ENCODE peak calls at places on chromosome 21, in seven cellular contexts. One of them, this sample, is unnamed.

GRCh38 chr21:45973475-45974072 is 8.0 kb upstream of the COL6A1 start:
- DNase-seq in GM23338: peak
- DNase-seq in body of pancreas: peak
- DNase-seq in brain microvascular endothelial cell: peak
- DNase-seq in right lobe of liver: no peak
- DNase-seq in lower lobe of right lung: peak
- DNase-seq in kidney epithelial cell: no peak
- DNase-seq in this sample: no peak

GRCh38 chr21:43976661-43977060 is 35.4 kb upstream of the TRAPPC10 start:
- DNase-seq in GM23338: no peak
- DNase-seq in body of pancreas: no peak
- DNase-seq in brain microvascular endothelial cell: no peak
- DNase-seq in right lobe of liver: no peak
- DNase-seq in lower lobe of right lung: no peak
- DNase-seq in kidney epithelial cell: no peak
- DNase-seq in this sample: no peak

GRCh38 chr21:44920694-44921604 is at the start of gene ITGB2:
- DNase-seq in GM23338: peak
- DNase-seq in body of pancreas: no peak
- DNase-seq in brain microvascular endothelial cell: no peak
- DNase-seq in right lobe of liver: peak
- DNase-seq in lower lobe of right lung: peak
- DNase-seq in kidney epithelial cell: no peak
- DNase-seq in this sample: no peak

GRCh38 chr21:33855190-33855589 is 60.4 kb downstream of the ATP5PO start:
- DNase-seq in GM23338: peak
- DNase-seq in body of pancreas: no peak
- DNase-seq in brain microvascular endothelial cell: no peak
- DNase-seq in right lobe of liver: no peak
- DNase-seq in lower lobe of right lung: no peak
- DNase-seq in kidney epithelial cell: no peak
- DNase-seq in this sample: no peak

GRCh38 chr21:18499761-18500376 is 96.3 kb upstream of the TMPRSS15 start:
- DNase-seq in GM23338: peak
- DNase-seq in body of pancreas: peak
- DNase-seq in brain microvascular endothelial cell: peak
- DNase-seq in right lobe of liver: no peak
- DNase-seq in lower lobe of right lung: no peak
- DNase-seq in kidney epithelial cell: no peak
- DNase-seq in this sample: no peak

GRCh38 chr21:36699026-36699545 is at the start of gene SIM2:
- DNase-seq in GM23338: peak
- DNase-seq in body of pancreas: no peak
- DNase-seq in brain microvascular endothelial cell: no peak
- DNase-seq in right lobe of liver: peak
- DNase-seq in lower lobe of right lung: no peak
- DNase-seq in kidney epithelial cell: no peak
- DNase-seq in this sample: no peak

GRCh38 chr21:8993943-8994639 is 1527.3 kb upstream of the TPTE start:
- DNase-seq in GM23338: peak
- DNase-seq in body of pancreas: no peak
- DNase-seq in brain microvascular endothelial cell: no peak
- DNase-seq in right lobe of liver: no peak
- DNase-seq in lower lobe of right lung: no peak
- DNase-seq in kidney epithelial cell: no peak
- DNase-seq in this sample: no peak

GRCh38 chr21:36321325-36322082 is 1.5 kb downstream of the MORC3 start:
- DNase-seq in GM23338: peak
- DNase-seq in body of pancreas: peak
- DNase-seq in brain microvascular endothelial cell: peak
- DNase-seq in right lobe of liver: no peak
- DNase-seq in lower lobe of right lung: no peak
- DNase-seq in kidney epithelial cell: no peak
- DNase-seq in this sample: no peak

GRCh38 chr21:36337099-36337509 is 17.1 kb downstream of the MORC3 start:
- DNase-seq in GM23338: no peak
- DNase-seq in body of pancreas: no peak
- DNase-seq in brain microvascular endothelial cell: peak
- DNase-seq in right lobe of liver: no peak
- DNase-seq in lower lobe of right lung: no peak
- DNase-seq in kidney epithelial cell: no peak
- DNase-seq in this sample: no peak

GRCh38 chr21:33514234-33514633 is 22.7 kb upstream of the DNAJC28 start:
- DNase-seq in GM23338: no peak
- DNase-seq in body of pancreas: no peak
- DNase-seq in brain microvascular endothelial cell: no peak
- DNase-seq in right lobe of liver: no peak
- DNase-seq in lower lobe of right lung: no peak
- DNase-seq in kidney epithelial cell: no peak
- DNase-seq in this sample: no peak

GRCh38 chr21:45940621-45941337 is 40.8 kb upstream of the COL6A1 start:
- DNase-seq in GM23338: no peak
- DNase-seq in body of pancreas: no peak
- DNase-seq in brain microvascular endothelial cell: no peak
- DNase-seq in right lobe of liver: no peak
- DNase-seq in lower lobe of right lung: no peak
- DNase-seq in kidney epithelial cell: no peak
- DNase-seq in this sample: no peak

GRCh38 chr21:33674226-33674625 is 31.9 kb downstream of the ITSN1 start:
- DNase-seq in GM23338: no peak
- DNase-seq in body of pancreas: no peak
- DNase-seq in brain microvascular endothelial cell: no peak
- DNase-seq in right lobe of liver: no peak
- DNase-seq in lower lobe of right lung: no peak
- DNase-seq in kidney epithelial cell: no peak
- DNase-seq in this sample: no peak

GRCh38 chr21:44455524-44456206 is 355 bp downstream of the LRRC3 start:
- DNase-seq in GM23338: peak
- DNase-seq in body of pancreas: peak
- DNase-seq in brain microvascular endothelial cell: no peak
- DNase-seq in right lobe of liver: peak
- DNase-seq in lower lobe of right lung: peak
- DNase-seq in kidney epithelial cell: no peak
- DNase-seq in this sample: no peak

GRCh38 chr21:15063821-15064575 is 802 bp downstream of the NRIP1 start:
- DNase-seq in GM23338: peak
- DNase-seq in body of pancreas: peak
- DNase-seq in brain microvascular endothelial cell: peak
- DNase-seq in right lobe of liver: peak
- DNase-seq in lower lobe of right lung: peak
- DNase-seq in kidney epithelial cell: no peak
- DNase-seq in this sample: no peak

GRCh38 chr21:17003763-17004373 is 509.0 kb upstream of the CXADR start:
- DNase-seq in GM23338: no peak
- DNase-seq in body of pancreas: no peak
- DNase-seq in brain microvascular endothelial cell: peak
- DNase-seq in right lobe of liver: no peak
- DNase-seq in lower lobe of right lung: no peak
- DNase-seq in kidney epithelial cell: no peak
- DNase-seq in this sample: no peak

GRCh38 chr21:37783016-37783415 is 133.2 kb downstream of the KCNJ6 start:
- DNase-seq in GM23338: no peak
- DNase-seq in body of pancreas: no peak
- DNase-seq in brain microvascular endothelial cell: peak
- DNase-seq in right lobe of liver: no peak
- DNase-seq in lower lobe of right lung: no peak
- DNase-seq in kidney epithelial cell: no peak
- DNase-seq in this sample: no peak

GRCh38 chr21:36428789-36429671 is 43.8 kb downstream of the CHAF1B start:
- DNase-seq in GM23338: no peak
- DNase-seq in body of pancreas: no peak
- DNase-seq in brain microvascular endothelial cell: no peak
- DNase-seq in right lobe of liver: no peak
- DNase-seq in lower lobe of right lung: no peak
- DNase-seq in kidney epithelial cell: peak
- DNase-seq in this sample: no peak

GRCh38 chr21:21029159-21029558 is 30.9 kb downstream of the NCAM2 start:
- DNase-seq in GM23338: peak
- DNase-seq in body of pancreas: no peak
- DNase-seq in brain microvascular endothelial cell: no peak
- DNase-seq in right lobe of liver: no peak
- DNase-seq in lower lobe of right lung: no peak
- DNase-seq in kidney epithelial cell: no peak
- DNase-seq in this sample: no peak

GRCh38 chr21:17495680-17496079 is 17.2 kb upstream of the CXADR start:
- DNase-seq in GM23338: no peak
- DNase-seq in body of pancreas: no peak
- DNase-seq in brain microvascular endothelial cell: no peak
- DNase-seq in right lobe of liver: no peak
- DNase-seq in lower lobe of right lung: no peak
- DNase-seq in kidney epithelial cell: no peak
- DNase-seq in this sample: no peak

GRCh38 chr21:16709866-16710550 is 802.8 kb upstream of the CXADR start:
- DNase-seq in GM23338: peak
- DNase-seq in body of pancreas: no peak
- DNase-seq in brain microvascular endothelial cell: peak
- DNase-seq in right lobe of liver: no peak
- DNase-seq in lower lobe of right lung: no peak
- DNase-seq in kidney epithelial cell: no peak
- DNase-seq in this sample: no peak

GRCh38 chr21:44314128-44314527 is 14.3 kb downstream of the PFKL start:
- DNase-seq in GM23338: no peak
- DNase-seq in body of pancreas: no peak
- DNase-seq in brain microvascular endothelial cell: no peak
- DNase-seq in right lobe of liver: no peak
- DNase-seq in lower lobe of right lung: no peak
- DNase-seq in kidney epithelial cell: no peak
- DNase-seq in this sample: no peak

DNA sequence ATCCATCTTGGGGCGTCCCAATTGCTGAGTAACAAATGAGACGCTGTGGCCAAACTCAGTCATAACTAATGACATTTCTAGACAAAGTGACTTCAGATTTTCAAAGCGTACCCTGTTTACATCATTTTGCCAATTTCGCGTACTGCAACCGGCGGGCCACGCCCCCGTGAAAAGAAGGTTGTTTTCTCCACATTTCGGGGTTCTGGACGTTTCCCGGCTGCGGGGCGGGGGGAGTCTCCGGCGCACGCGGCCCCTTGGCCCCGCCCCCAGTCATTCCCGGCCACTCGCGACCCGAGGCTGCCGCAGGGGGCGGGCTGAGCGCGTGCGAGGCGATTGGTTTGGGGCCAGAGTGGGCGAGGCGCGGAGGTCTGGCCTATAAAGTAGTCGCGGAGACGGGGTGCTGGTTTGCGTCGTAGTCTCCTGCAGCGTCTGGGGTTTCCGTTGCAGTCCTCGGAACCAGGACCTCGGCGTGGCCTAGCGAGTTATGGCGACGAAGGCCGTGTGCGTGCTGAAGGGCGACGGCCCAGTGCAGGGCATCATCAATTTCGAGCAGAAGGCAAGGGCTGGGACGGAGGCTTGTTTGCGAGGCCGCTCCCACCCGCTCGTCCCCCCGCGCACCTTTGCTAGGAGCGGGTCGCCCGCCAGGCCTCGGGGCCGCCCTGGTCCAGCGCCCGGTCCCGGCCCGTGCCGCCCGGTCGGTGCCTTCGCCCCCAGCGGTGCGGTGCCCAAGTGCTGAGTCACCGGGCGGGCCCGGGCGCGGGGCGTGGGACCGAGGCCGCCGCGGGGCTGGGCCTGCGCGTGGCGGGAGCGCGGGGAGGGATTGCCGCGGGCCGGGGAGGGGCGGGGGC is at the start of gene SOD1:
- DNase-seq in GM23338: peak
- DNase-seq in body of pancreas: peak
- DNase-seq in brain microvascular endothelial cell: peak
- DNase-seq in right lobe of liver: peak
- DNase-seq in lower lobe of right lung: peak
- DNase-seq in kidney epithelial cell: peak
- DNase-seq in this sample: peak
- TF ChIP-seq CTCF in GM23338: no peak
- TF ChIP-seq CTCF in body of pancreas: peak
- TF ChIP-seq CTCF in brain microvascular endothelial cell: no peak
- TF ChIP-seq CTCF in right lobe of liver: peak
- TF ChIP-seq CTCF in lower lobe of right lung: peak
- TF ChIP-seq CTCF in kidney epithelial cell: no peak
- TF ChIP-seq CTCF in this sample: peak

GRCh38 chr21:39346671-39347327 is 2.1 kb downstream of the HMGN1 start:
- DNase-seq in GM23338: no peak
- DNase-seq in body of pancreas: no peak
- DNase-seq in brain microvascular endothelial cell: no peak
- DNase-seq in right lobe of liver: no peak
- DNase-seq in lower lobe of right lung: no peak
- DNase-seq in kidney epithelial cell: no peak
- DNase-seq in this sample: no peak
- H3K4me3 ChIP-seq in GM23338: peak
- H3K4me3 ChIP-seq in body of pancreas: no peak
- H3K4me3 ChIP-seq in brain microvascular endothelial cell: peak
- H3K4me3 ChIP-seq in right lobe of liver: no peak
- H3K4me3 ChIP-seq in lower lobe of right lung: peak
- H3K4me3 ChIP-seq in kidney epithelial cell: peak
- H3K4me3 ChIP-seq in this sample: peak

GRCh38 chr21:41928621-41929220 is 25.1 kb downstream of the C2CD2 start:
- DNase-seq in GM23338: no peak
- DNase-seq in body of pancreas: no peak
- DNase-seq in brain microvascular endothelial cell: no peak
- DNase-seq in right lobe of liver: no peak
- DNase-seq in lower lobe of right lung: no peak
- DNase-seq in kidney epithelial cell: no peak
- DNase-seq in this sample: no peak
- TF ChIP-seq CTCF in GM23338: no peak
- TF ChIP-seq CTCF in body of pancreas: no peak
- TF ChIP-seq CTCF in brain microvascular endothelial cell: no peak
- TF ChIP-seq CTCF in right lobe of liver: no peak
- TF ChIP-seq CTCF in lower lobe of right lung: no peak
- TF ChIP-seq CTCF in kidney epithelial cell: no peak
- TF ChIP-seq CTCF in this sample: no peak

GRCh38 chr21:27477321-27477720 is 510.4 kb upstream of the ADAMTS5 start:
- DNase-seq in GM23338: no peak
- DNase-seq in body of pancreas: no peak
- DNase-seq in brain microvascular endothelial cell: no peak
- DNase-seq in right lobe of liver: no peak
- DNase-seq in lower lobe of right lung: no peak
- DNase-seq in kidney epithelial cell: no peak
- DNase-seq in this sample: no peak
- H3K4me3 ChIP-seq in GM23338: no peak
- H3K4me3 ChIP-seq in body of pancreas: no peak
- H3K4me3 ChIP-seq in brain microvascular endothelial cell: no peak
- H3K4me3 ChIP-seq in right lobe of liver: no peak
- H3K4me3 ChIP-seq in lower lobe of right lung: no peak
- H3K4me3 ChIP-seq in kidney epithelial cell: no peak
- H3K4me3 ChIP-seq in this sample: no peak

GRCh38 chr21:42252778-42253340 is 33.9 kb downstream of the ABCG1 start:
- DNase-seq in GM23338: no peak
- DNase-seq in body of pancreas: peak
- DNase-seq in brain microvascular endothelial cell: no peak
- DNase-seq in right lobe of liver: peak
- DNase-seq in lower lobe of right lung: peak
- DNase-seq in kidney epithelial cell: no peak
- DNase-seq in this sample: no peak

GRCh38 chr21:42251654-42252053 is 32.7 kb downstream of the ABCG1 start:
- DNase-seq in GM23338: no peak
- DNase-seq in body of pancreas: no peak
- DNase-seq in brain microvascular endothelial cell: no peak
- DNase-seq in right lobe of liver: peak
- DNase-seq in lower lobe of right lung: peak
- DNase-seq in kidney epithelial cell: no peak
- DNase-seq in this sample: no peak

GRCh38 chr21:42252267-42252666 is 33.3 kb downstream of the ABCG1 start:
- DNase-seq in GM23338: no peak
- DNase-seq in body of pancreas: no peak
- DNase-seq in brain microvascular endothelial cell: no peak
- DNase-seq in right lobe of liver: peak
- DNase-seq in lower lobe of right lung: peak
- DNase-seq in kidney epithelial cell: no peak
- DNase-seq in this sample: no peak

GRCh38 chr21:42248783-42249597 is 30.1 kb downstream of the ABCG1 start:
- DNase-seq in GM23338: no peak
- DNase-seq in body of pancreas: no peak
- DNase-seq in brain microvascular endothelial cell: no peak
- DNase-seq in right lobe of liver: no peak
- DNase-seq in lower lobe of right lung: peak
- DNase-seq in kidney epithelial cell: no peak
- DNase-seq in this sample: no peak

GRCh38 chr21:42250422-42251403 is 31.8 kb downstream of the ABCG1 start:
- DNase-seq in GM23338: no peak
- DNase-seq in body of pancreas: no peak
- DNase-seq in brain microvascular endothelial cell: no peak
- DNase-seq in right lobe of liver: peak
- DNase-seq in lower lobe of right lung: peak
- DNase-seq in kidney epithelial cell: no peak
- DNase-seq in this sample: no peak
- TF ChIP-seq CTCF in GM23338: no peak
- TF ChIP-seq CTCF in body of pancreas: no peak
- TF ChIP-seq CTCF in brain microvascular endothelial cell: no peak
- TF ChIP-seq CTCF in right lobe of liver: no peak
- TF ChIP-seq CTCF in lower lobe of right lung: no peak
- TF ChIP-seq CTCF in kidney epithelial cell: no peak
- TF ChIP-seq CTCF in this sample: no peak